ENCODE peak calls at places on chromosomes 12 and 14, in nine cellular contexts. K is activated CD8-positive, alpha-beta memory T cell treated with anti-CD3 and anti-CD28 coated beads for 1 hour; P is left ventricle myocardium inferior; Q is heart left ventricle; O is head of caudate nucleus; G is amniotic stem cell; V is fibroblast of mammary gland; F is CD8-positive, alpha-beta memory T cell; C is HuH-7. W is an unnamed sample.

GRCh38 chr14:88477513-88478250 is 77.1 kb downstream of the PTPN21 start:
- DNase-seq in C (no peak), F (no peak), V (no peak), Q (peak; percentile 27), P (no peak), O (no peak), G (no peak), K (no peak), W (no peak)

GRCh38 chr14:96889091-96889490 is 91.9 kb downstream of the VRK1 start:
- DNase-seq in V (no peak), Q (no peak), K (no peak), C (no peak), G (no peak), F (no peak), O (no peak), P (no peak), W (no peak)

GRCh38 chr14:76386922-76387782 is 11.2 kb downstream of the ESRRB start:
- DNase-seq in C (peak; percentile 91), Q (peak; percentile 65), O (peak; percentile 79), F (peak; percentile 40), G (no peak), V (peak; percentile 57), K (peak; percentile 28), P (peak; percentile 47), W (peak; percentile 20)

GRCh38 chr12:126160912-126161311 is 1095.7 kb downstream of the AACS start:
- DNase-seq in O (no peak), G (no peak), C (no peak), Q (no peak), F (no peak), K (no peak), P (no peak), V (no peak), W (no peak)

GRCh38 chr12:111730420-111730819 is 36.3 kb upstream of the ALDH2 start:
- DNase-seq in C (no peak), Q (no peak), O (no peak), P (no peak), V (no peak), K (no peak), F (no peak), G (no peak), W (no peak)

GRCh38 chr12:111597731-111598636 is 1.1 kb downstream of the ATXN2 start:
- DNase-seq in O (peak; percentile 45), Q (peak; percentile 63), P (peak; percentile 53), G (no peak), C (peak; percentile 57), F (peak; percentile 8), V (no peak), K (peak; percentile 11), W (no peak)

GRCh38 chr14:104968153-104968527 is 10.0 kb downstream of the AHNAK2 start:
- DNase-seq in V (peak; percentile 37), C (no peak), O (no peak), F (no peak), P (peak; percentile 82), Q (no peak), K (no peak), G (no peak), W (no peak)

GRCh38 chr12:52822771-52823510 is 9.0 kb upstream of the KRT4 start:
- DNase-seq in O (no peak), F (no peak), K (no peak), C (no peak), G (no peak), P (no peak), Q (no peak), V (no peak), W (no peak)

GRCh38 chr12:114888458-114888857 is 204.5 kb upstream of the TBX3 start:
- DNase-seq in V (peak; percentile 73), K (no peak), G (no peak), P (no peak), C (no peak), O (no peak), F (no peak), Q (no peak), W (no peak)

GRCh38 chr14:51860164-51860835 is at the start of gene GNG2:
- DNase-seq in O (peak; percentile 68), C (peak; percentile 15), K (peak; percentile 63), P (peak; percentile 87), Q (peak; percentile 81), F (peak; percentile 75), V (peak; percentile 79), G (peak; percentile 51), W (no peak)

GRCh38 chr12:15151141-15152091 is 69.8 kb downstream of the RERG start:
- DNase-seq in G (no peak), C (no peak), P (no peak), O (no peak), Q (no peak), V (peak; percentile 53), F (no peak), K (no peak), W (peak; percentile 5)

GRCh38 chr12:79546461-79547043 is 144.2 kb downstream of the PAWR start:
- DNase-seq in Q (no peak), C (no peak), O (no peak), F (no peak), P (no peak), G (no peak), K (no peak), V (no peak), W (no peak)

GRCh38 chr12:6980740-6981139 is 10.0 kb downstream of the EMG1 start:
- DNase-seq in F (no peak), P (no peak), O (no peak), G (no peak), C (no peak), V (no peak), Q (no peak), K (no peak), W (no peak)

GRCh38 chr14:45298427-45299117 is 45.6 kb upstream of the MIS18BP1 start:
- DNase-seq in P (no peak), V (peak; percentile 3), Q (no peak), K (no peak), F (no peak), C (no peak), O (no peak), G (no peak), W (no peak)

GRCh38 chr12:42565633-42566032 is 23.9 kb downstream of the PRICKLE1 start:
- DNase-seq in V (no peak), G (no peak), F (no peak), K (no peak), O (no peak), Q (no peak), C (no peak), P (no peak), W (no peak)

GRCh38 chr14:22555573-22556011 is 33.4 kb downstream of the DAD1 start:
- DNase-seq in C (no peak), O (no peak), V (peak; percentile 29), F (peak; percentile 52), P (no peak), Q (no peak), G (no peak), K (no peak), W (no peak)

GRCh38 chr12:5861426-5861825 is 83.6 kb downstream of the ANO2 start:
- DNase-seq in Q (no peak), C (no peak), O (no peak), G (no peak), P (no peak), F (no peak), V (no peak), K (no peak), W (no peak)

GRCh38 chr12:127722651-127723050 is 544.3 kb upstream of the TMEM132C start:
- DNase-seq in G (no peak), F (no peak), K (no peak), O (no peak), V (no peak), C (no peak), P (no peak), Q (no peak), W (no peak)

GRCh38 chr12:52722680-52723079 is 19.4 kb upstream of the KRT77 start:
- DNase-seq in V (no peak), C (no peak), O (no peak), F (no peak), P (no peak), G (no peak), K (no peak), Q (no peak), W (no peak)

GRCh38 chr12:100927825-100928224 is 133.2 kb downstream of the ANO4 start:
- DNase-seq in V (peak; percentile 88), O (no peak), G (peak; percentile 48), Q (no peak), F (no peak), C (no peak), P (no peak), K (no peak), W (no peak)

GRCh38 chr14:32603992-32604391 is 274.9 kb downstream of the AKAP6 start:
- DNase-seq in V (no peak), K (no peak), Q (no peak), G (no peak), C (no peak), O (no peak), F (no peak), P (no peak), W (no peak)

GRCh38 chr12:84976133-84976532 is 59.9 kb downstream of the TSPAN19 start:
- DNase-seq in K (no peak), C (no peak), G (no peak), V (no peak), O (no peak), P (no peak), Q (no peak), F (no peak), W (no peak)

GRCh38 chr12:132287391-132288238 is 41.8 kb downstream of the GALNT9 start:
- DNase-seq in O (peak; percentile 2), C (no peak), V (no peak), P (no peak), G (no peak), K (no peak), F (no peak), Q (no peak), W (no peak)

W was measured in glomerular endothelial cell.